ENCODE peak calls at places on chromosome 21, in seven cellular contexts. N is stimulated activated effector memory CD8-positive, alpha-beta T cell treated with anti-CD3 and anti-CD28 coated beads, Interleukin-12 subunit alpha, Interleukin-12 subunit beta, amount 100 ng/mL, for 72 hours; P is stimulated activated CD4-positive, alpha-beta T cell treated with anti-CD3 and anti-CD28 coated beads, Interleukin-12 subunit alpha, Interleukin-12 subunit beta, amount 100 ng/mL, for 24 hours; R is NCI-H1105 treated with DMSO at 0.1 percent for 48 hours; K is GM12865; W is BJ; A is HL-60. Q is an unnamed sample.

GRCh38 chr21:42841156-42841915 is 38.0 kb downstream of the WDR4 start:
- DNase-seq in N (no peak), P (no peak), R (no peak), K (no peak), W (no peak), A (no peak), Q (no peak)

GRCh38 chr21:33539612-33540011 is 2.3 kb downstream of the GART start:
- DNase-seq in N (no peak), P (no peak), R (no peak), K (no peak), W (no peak), A (no peak), Q (no peak)

GRCh38 chr21:41742073-41742875 is 24.6 kb downstream of the RIPK4 start:
- DNase-seq in N (no peak), P (no peak), R (no peak), K (no peak), W (no peak), A (no peak), Q (no peak)

GRCh38 chr21:17903029-17903806 is 84.1 kb upstream of the C21orf91 start:
- DNase-seq in N (no peak), P (no peak), R (peak; percentile 64), K (peak; percentile 35), W (no peak), A (no peak), Q (no peak)

GRCh38 chr21:35222541-35222941 is 173.4 kb upstream of the RUNX1 start:
- DNase-seq in N (peak; percentile 65), P (peak; percentile 9), R (no peak), K (peak; percentile 71), W (no peak), A (peak; percentile 13), Q (no peak)

GRCh38 chr21:45551316-45551715 is 9.1 kb upstream of the SLC19A1 start:
- DNase-seq in N (no peak), P (peak; percentile 17), R (no peak), K (peak; percentile 48), W (no peak), A (peak; percentile 47), Q (no peak)

GRCh38 chr21:21384977-21385376 is 386.8 kb downstream of the NCAM2 start:
- DNase-seq in N (no peak), P (no peak), R (no peak), K (no peak), W (no peak), A (no peak), Q (no peak)

GRCh38 chr21:14991957-14992356 is 72.8 kb downstream of the NRIP1 start:
- DNase-seq in N (no peak), P (no peak), R (no peak), K (no peak), W (no peak), A (no peak), Q (no peak)

GRCh38 chr21:43574741-43575465 is 84.4 kb downstream of the HSF2BP start:
- DNase-seq in N (no peak), P (no peak), R (no peak), K (no peak), W (no peak), A (peak; percentile 87), Q (no peak)

GRCh38 chr21:35578831-35579470 is 481.4 kb downstream of the SETD4 start:
- DNase-seq in N (peak; percentile 57), P (peak; percentile 2), R (no peak), K (no peak), W (no peak), A (no peak), Q (no peak)

GRCh38 chr21:42836402-42836666 is 43.0 kb downstream of the WDR4 start:
- DNase-seq in N (no peak), P (no peak), R (no peak), K (no peak), W (no peak), A (no peak), Q (no peak)

GRCh38 chr21:15421521-15421920 is 308.3 kb upstream of the USP25 start:
- DNase-seq in N (no peak), P (no peak), R (no peak), K (no peak), W (no peak), A (no peak), Q (no peak)

GRCh38 chr21:45704311-45705108 is 61.0 kb downstream of the PCBP3 start:
- DNase-seq in N (no peak), P (no peak), R (no peak), K (no peak), W (no peak), A (no peak), Q (no peak)

GRCh38 chr21:44709426-44710293 is 1.7 kb downstream of the TSPEAR start:
- DNase-seq in N (no peak), P (no peak), R (peak; percentile 90), K (no peak), W (no peak), A (no peak), Q (no peak)

GRCh38 chr21:35460441-35460840 is 411.3 kb upstream of the RUNX1 start:
- DNase-seq in N (no peak), P (no peak), R (no peak), K (no peak), W (no peak), A (no peak), Q (no peak)

GRCh38 chr21:32364801-32365200 is 28.0 kb downstream of the URB1 start:
- DNase-seq in N (no peak), P (no peak), R (no peak), K (no peak), W (no peak), A (no peak), Q (no peak)

GRCh38 chr21:45322960-45323461 is 35.3 kb upstream of the POFUT2 start:
- DNase-seq in N (no peak), P (no peak), R (no peak), K (no peak), W (no peak), A (no peak), Q (no peak)

GRCh38 chr21:46084709-46085108 is 13.2 kb upstream of the COL6A2 start:
- DNase-seq in N (no peak), P (no peak), R (no peak), K (no peak), W (no peak), A (no peak), Q (no peak)

GRCh38 chr21:44052071-44052829 is 40.1 kb downstream of the TRAPPC10 start:
- DNase-seq in N (no peak), P (no peak), R (no peak), K (no peak), W (no peak), A (no peak), Q (no peak)

GRCh38 chr21:42405064-42406059 is 1.7 kb downstream of the UBASH3A start:
- DNase-seq in N (no peak), P (no peak), R (no peak), K (no peak), W (no peak), A (no peak), Q (no peak)

GRCh38 chr21:44441041-44441400 is 14.3 kb upstream of the LRRC3 start:
- DNase-seq in N (no peak), P (no peak), R (no peak), K (no peak), W (no peak), A (no peak), Q (no peak)

GRCh38 chr21:17550671-17551308 is 37.9 kb downstream of the CXADR start:
- DNase-seq in N (no peak), P (no peak), R (no peak), K (no peak), W (no peak), A (no peak), Q (no peak)

GRCh38 chr21:45309541-45310381 is 22.1 kb upstream of the POFUT2 start:
- DNase-seq in N (no peak), P (no peak), R (no peak), K (no peak), W (no peak), A (no peak), Q (no peak)

GRCh38 chr21:41871302-41872030 is 7.7 kb downstream of the PRDM15 start:
- DNase-seq in N (no peak), P (no peak), R (no peak), K (no peak), W (no peak), A (no peak), Q (no peak)

GRCh38 chr21:43372663-43373386 is 54.1 kb downstream of the SIK1 start:
- DNase-seq in N (no peak), P (no peak), R (no peak), K (no peak), W (no peak), A (no peak), Q (no peak)

GRCh38 chr21:41767606-41768370 is 936 bp upstream of the RIPK4 start:
- DNase-seq in N (no peak), P (no peak), R (peak; percentile 28), K (no peak), W (no peak), A (no peak), Q (no peak)

GRCh38 chr21:44614161-44614631 is 2.3 kb downstream of the KRTAP10-8 start:
- DNase-seq in N (peak; percentile 36), P (no peak), R (no peak), K (no peak), W (no peak), A (no peak), Q (no peak)

GRCh38 chr21:38334866-38335265 is 78.1 kb downstream of the KCNJ15 start:
- DNase-seq in N (no peak), P (no peak), R (no peak), K (no peak), W (no peak), A (no peak), Q (no peak)

GRCh38 chr21:28758042-28758882 is 234.4 kb downstream of the LTN1 start:
- DNase-seq in N (no peak), P (no peak), R (no peak), K (no peak), W (no peak), A (no peak), Q (no peak)

GRCh38 chr21:15199940-15200339 is 135.1 kb upstream of the NRIP1 start:
- DNase-seq in N (no peak), P (no peak), R (no peak), K (no peak), W (no peak), A (no peak), Q (no peak)

GRCh38 chr21:16353764-16354163 is 624.0 kb downstream of the USP25 start:
- DNase-seq in N (no peak), P (no peak), R (no peak), K (no peak), W (no peak), A (no peak), Q (no peak)

GRCh38 chr21:34926784-34927548 is 122.1 kb downstream of the RUNX1 start:
- DNase-seq in N (no peak), P (no peak), R (no peak), K (no peak), W (no peak), A (no peak), Q (no peak)

GRCh38 chr21:25709684-25710265 is 24.9 kb downstream of the ATP5PF start:
- DNase-seq in N (no peak), P (no peak), R (no peak), K (no peak), W (no peak), A (no peak), Q (no peak)

GRCh38 chr21:42237577-42237976 is 18.6 kb downstream of the ABCG1 start:
- DNase-seq in N (peak; percentile 66), P (no peak), R (no peak), K (peak; percentile 51), W (no peak), A (no peak), Q (no peak)

GRCh38 chr21:15275615-15276228 is 210.9 kb upstream of the NRIP1 start:
- DNase-seq in N (no peak), P (no peak), R (no peak), K (no peak), W (no peak), A (no peak), Q (no peak)

GRCh38 chr21:46354046-46354445 is 30.1 kb downstream of the PCNT start:
- DNase-seq in N (no peak), P (no peak), R (no peak), K (no peak), W (no peak), A (no peak), Q (no peak)

GRCh38 chr21:38879912-38880577 is 74.3 kb downstream of the ETS2 start:
- DNase-seq in N (no peak), P (no peak), R (peak; percentile 15), K (no peak), W (no peak), A (no peak), Q (no peak)